ENCODE peak calls at places on chromosomes 2 and 18, in ten cellular contexts. T is DMS 273 treated with DMSO at 0.1 percent for 48 hours, G is anterior cingulate cortex, Y is MV-4-11, P is AG20443, O is iPS DF 19.7, J is SHP77 treated with DMSO at 0.1 percent for 48 hours, I is mesothelial cell of epicardium, V is body of pancreas, X is pancreas. C is an unnamed sample.

GRCh38 chr2:176637497-176638166 is 368.4 kb downstream of the MTX2 start:
- DNase-seq in T (no peak), G (no peak), Y (no peak), P (peak; percentile 86), O (no peak), J (no peak), I (no peak), V (peak; percentile 24), X (peak; percentile 4), C (no peak)

GRCh38 chr2:117942958-117943672 is 70.8 kb downstream of the CCDC93 start:
- DNase-seq in T (no peak), G (no peak), Y (no peak), P (peak; percentile 53), O (no peak), J (no peak), I (no peak), V (no peak), X (no peak), C (no peak)

GRCh38 chr18:36128907-36129299 is 237 bp downstream of the SLC39A6 start:
- DNase-seq in T (no peak), G (no peak), Y (no peak), P (no peak), O (no peak), J (no peak), I (no peak), V (no peak), X (no peak), C (no peak)

GRCh38 chr2:13230221-13230620 is 513.5 kb downstream of the TRIB2 start:
- DNase-seq in T (no peak), G (no peak), Y (no peak), P (no peak), O (no peak), J (peak; percentile 23), I (no peak), V (no peak), X (no peak), C (no peak)

GRCh38 chr18:74836296-74837139 is 238.8 kb downstream of the ZNF407 start:
- DNase-seq in T (no peak), G (no peak), Y (no peak), P (peak; percentile 25), O (no peak), J (peak; percentile 81), I (no peak), V (peak; percentile 21), X (no peak), C (peak; percentile 35)

GRCh38 chr2:73085691-73086090 is 14.2 kb upstream of the SFXN5 start:
- DNase-seq in T (peak; percentile 21), G (peak; percentile 46), Y (peak; percentile 49), P (peak; percentile 83), O (peak; percentile 42), J (no peak), I (peak; percentile 72), V (peak; percentile 86), X (peak; percentile 63), C (peak; percentile 73)

GRCh38 chr18:46736136-46736535 is 20.7 kb downstream of the ST8SIA5 start:
- DNase-seq in T (no peak), G (no peak), Y (no peak), P (no peak), O (no peak), J (no peak), I (no peak), V (no peak), X (no peak), C (no peak)

GRCh38 chr18:9735238-9735637 is 27.1 kb downstream of the RAB31 start:
- DNase-seq in T (no peak), G (no peak), Y (peak; percentile 95), P (no peak), O (no peak), J (no peak), I (no peak), V (no peak), X (no peak), C (no peak)